ENCODE peak calls at places on chromosomes 7 and 10, in six cellular contexts. R is GM23248, B is head of caudate nucleus, Y is H9, F is EH, L is A172. U is an unnamed sample.

GRCh38 chr7:130273081-130273699 is 6.5 kb downstream of the CPA2 start:
- DNase-seq in R (peak), B (peak), Y (peak), F (peak), L (no peak), U (no peak)

GRCh38 chr7:140521426-140521825 is 42.1 kb upstream of the MKRN1 start:
- DNase-seq in R (no peak), B (no peak), Y (no peak), F (peak), L (peak), U (no peak)

GRCh38 chr7:50610521-50611277 is 45.5 kb upstream of the DDC start:
- DNase-seq in R (peak), B (peak), Y (no peak), F (peak), L (peak), U (no peak)

GRCh38 chr10:133258818-133259602 is 17.7 kb downstream of the ADAM8 start:
- DNase-seq in R (peak), B (peak), Y (no peak), F (peak), L (peak), U (peak)

GRCh38 chr10:44459677-44460076 is 74.8 kb upstream of the CXCL12 start:
- DNase-seq in R (no peak), B (no peak), Y (no peak), F (no peak), L (no peak), U (no peak)

GRCh38 chr7:5177060-5177459 is 13.0 kb upstream of the WIPI2 start:
- DNase-seq in R (peak), B (peak), Y (no peak), F (peak), L (peak), U (peak)

GRCh38 chr7:151796091-151796870 is 80.6 kb downstream of the PRKAG2 start:
- DNase-seq in R (peak), B (no peak), Y (no peak), F (peak), L (peak), U (peak)

GRCh38 chr7:2980406-2981102 is 63.1 kb downstream of the CARD11 start:
- DNase-seq in R (no peak), B (peak), Y (no peak), F (no peak), L (no peak), U (no peak)

GRCh38 chr7:55522268-55522902 is 49.9 kb downstream of the VOPP1 start:
- DNase-seq in R (no peak), B (no peak), Y (no peak), F (no peak), L (no peak), U (no peak)

GRCh38 chr7:84085147-84085546 is 109.4 kb downstream of the SEMA3A start:
- DNase-seq in R (peak), B (no peak), Y (no peak), F (peak), L (peak), U (no peak)

GRCh38 chr10:93827035-93827804 is 66.6 kb upstream of the SLC35G1 start:
- DNase-seq in R (no peak), B (peak), Y (no peak), F (no peak), L (no peak), U (no peak)

U was measured in right atrium auricular region.